ENCODE peak calls at places on chromosomes 1 and 21, in eight cellular contexts. E is K562, N is psoas muscle, Y is mucosa of descending colon, C is ovary, J is left lung, L is neuronal stem cell, S is Panc1. V is an unnamed sample.

GRCh38 chr1:52632732-52633290 is at the start of gene SHISAL2A:
- DNase-seq in E (no peak), N (peak; percentile 73), Y (peak; percentile 63), C (peak; percentile 27), J (peak; percentile 88), L (peak; percentile 23), S (no peak), V (peak; percentile 57)

GRCh38 chr1:169795687-169796086 is 980 bp upstream of the METTL18 start:
- DNase-seq in E (no peak), N (no peak), Y (no peak), C (no peak), J (no peak), L (no peak), S (no peak), V (no peak)

GRCh38 chr1:244311784-244312532 is 139.8 kb downstream of the ADSS2 start:
- DNase-seq in E (no peak), N (no peak), Y (no peak), C (no peak), J (no peak), L (no peak), S (no peak), V (no peak)

GRCh38 chr1:29033829-29034466 is 89.8 kb downstream of the TMEM200B start:
- DNase-seq in E (peak; percentile 50), N (no peak), Y (no peak), C (no peak), J (no peak), L (peak; percentile 12), S (peak; percentile 30), V (no peak)

GRCh38 chr1:15702722-15703550 is 18.8 kb downstream of the PLEKHM2 start:
- DNase-seq in E (no peak), N (no peak), Y (peak; percentile 46), C (peak; percentile 51), J (no peak), L (no peak), S (no peak), V (no peak)

GRCh38 chr21:40186036-40186435 is 318.8 kb downstream of the PCP4 start:
- DNase-seq in E (no peak), N (no peak), Y (no peak), C (no peak), J (no peak), L (no peak), S (no peak), V (no peak)

GRCh38 chr21:28771790-28772501 is 220.7 kb downstream of the LTN1 start:
- DNase-seq in E (no peak), N (no peak), Y (no peak), C (no peak), J (no peak), L (no peak), S (no peak), V (no peak)

GRCh38 chr1:15786581-15786980 is 20.9 kb downstream of the UQCRHL start:
- DNase-seq in E (no peak), N (peak; percentile 67), Y (peak; percentile 37), C (peak; percentile 41), J (no peak), L (no peak), S (no peak), V (peak; percentile 74)

GRCh38 chr21:34916446-34916845 is 132.7 kb downstream of the RUNX1 start:
- DNase-seq in E (no peak), N (no peak), Y (no peak), C (no peak), J (no peak), L (no peak), S (no peak), V (no peak)

DNA sequence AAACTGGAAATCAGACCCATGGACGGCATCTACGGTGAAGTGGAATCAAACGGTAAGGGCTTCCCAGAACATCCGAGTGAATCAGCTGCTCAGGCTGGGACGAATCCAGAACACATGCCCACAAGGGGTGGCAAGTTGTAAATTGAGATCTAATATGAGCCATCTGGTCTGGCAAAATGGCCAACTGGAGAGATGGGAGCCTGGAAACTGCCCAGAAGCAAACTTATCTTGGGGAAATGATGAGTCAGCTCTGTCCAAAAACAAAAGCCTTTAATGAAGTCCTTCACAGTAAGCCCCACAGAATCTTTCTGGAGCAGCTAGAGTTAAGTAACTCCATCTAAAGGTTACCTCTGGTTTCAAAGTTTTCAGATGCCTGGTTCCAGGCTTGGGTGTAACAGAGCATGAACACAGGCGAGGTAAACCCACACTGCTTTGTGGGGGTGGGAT is 10.6 kb upstream of the SRP9 start:
- DNase-seq in E (peak; percentile 40), N (peak; percentile 82), Y (no peak), C (peak; percentile 74), J (no peak), L (no peak), S (no peak), V (no peak)
- H3K4me1 ChIP-seq in E (peaks cover 27% of the 10 kb centered on the region), N (peaks cover 40% of the 10 kb centered on the region), Y (peaks cover under 1% of the 10 kb centered on the region), C (peaks cover 43% of the 10 kb centered on the region), J (peaks cover 25% of the 10 kb centered on the region), L (peaks cover 27% of the 10 kb centered on the region), S (peaks cover 29% of the 10 kb centered on the region), V (peaks cover 7% of the 10 kb centered on the region)

GRCh38 chr1:100557606-100557953 is 19.6 kb downstream of the GPR88 start:
- DNase-seq in E (no peak), N (no peak), Y (no peak), C (no peak), J (no peak), L (no peak), S (no peak), V (no peak)

GRCh38 chr1:100556181-100556580 is 18.2 kb downstream of the GPR88 start:
- DNase-seq in E (no peak), N (no peak), Y (no peak), C (no peak), J (no peak), L (no peak), S (no peak), V (no peak)

GRCh38 chr1:100552922-100553321 is 15.0 kb downstream of the GPR88 start:
- DNase-seq in E (no peak), N (no peak), Y (no peak), C (no peak), J (no peak), L (no peak), S (no peak), V (no peak)

GRCh38 chr1:100552031-100552430 is 14.1 kb downstream of the GPR88 start:
- DNase-seq in E (no peak), N (no peak), Y (no peak), C (no peak), J (no peak), L (no peak), S (no peak), V (no peak)

DNA sequence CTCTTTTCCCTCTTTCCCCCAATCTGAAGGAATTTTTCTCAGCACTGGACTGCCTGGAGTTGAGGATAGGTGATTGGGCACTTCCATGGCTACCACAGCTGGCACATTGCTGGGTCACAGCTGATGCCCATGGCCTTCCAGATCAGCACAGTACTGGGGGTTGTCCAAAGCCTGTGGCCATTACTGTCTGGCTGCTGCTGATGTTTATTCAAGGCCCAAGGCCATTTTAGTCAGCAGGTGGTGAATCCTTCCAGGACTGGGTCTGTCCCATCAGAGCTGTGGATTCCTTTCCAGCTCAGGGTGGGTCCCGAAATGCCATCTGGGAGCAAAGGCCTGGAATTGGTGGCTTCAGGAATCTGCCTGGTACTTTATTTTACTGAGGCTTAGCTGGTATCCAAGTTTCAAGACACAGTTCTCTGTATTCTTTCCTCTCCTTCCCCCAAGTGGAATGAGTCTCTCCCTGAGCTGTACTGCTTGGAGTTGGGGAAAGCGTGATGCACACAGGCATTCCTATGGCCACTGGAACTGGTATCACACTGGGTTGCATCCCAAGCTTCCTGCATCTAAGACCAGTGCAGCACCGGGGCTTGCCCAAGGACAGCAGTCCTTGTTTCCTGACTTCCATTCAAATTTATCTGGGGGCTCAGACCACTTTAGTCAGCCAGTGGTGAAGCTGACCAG is 19.1 kb downstream of the GPR88 start:
- DNase-seq in E (no peak), N (no peak), Y (no peak), C (no peak), J (no peak), L (no peak), S (no peak), V (no peak)
- H3K9me3 ChIP-seq in E (peaks cover under 1% of the 10 kb centered on the region), N (peaks cover 15% of the 10 kb centered on the region), Y (peaks cover 11% of the 10 kb centered on the region), C (no peaks in the 10 kb centered on the region), J (no peaks in the 10 kb centered on the region), L (peaks cover 4% of the 10 kb centered on the region), S (no peaks in the 10 kb centered on the region), V (peaks cover under 1% of the 10 kb centered on the region)

GRCh38 chr1:204296431-204296988 is 63.2 kb downstream of the PLEKHA6 start:
- DNase-seq in E (no peak), N (no peak), Y (no peak), C (peak; percentile 66), J (no peak), L (no peak), S (no peak), V (no peak)

GRCh38 chr1:204295666-204296065 is 64.1 kb downstream of the PLEKHA6 start:
- DNase-seq in E (no peak), N (peak; percentile 63), Y (peak; percentile 51), C (peak; percentile 45), J (no peak), L (no peak), S (no peak), V (no peak)

GRCh38 chr1:204294371-204294770 is 65.4 kb downstream of the PLEKHA6 start:
- DNase-seq in E (no peak), N (peak; percentile 71), Y (no peak), C (peak; percentile 57), J (no peak), L (no peak), S (peak; percentile 50), V (no peak)

GRCh38 chr1:204292733-204293132 is 67.0 kb downstream of the PLEKHA6 start:
- DNase-seq in E (no peak), N (no peak), Y (no peak), C (peak; percentile 63), J (no peak), L (no peak), S (no peak), V (no peak)

DNA sequence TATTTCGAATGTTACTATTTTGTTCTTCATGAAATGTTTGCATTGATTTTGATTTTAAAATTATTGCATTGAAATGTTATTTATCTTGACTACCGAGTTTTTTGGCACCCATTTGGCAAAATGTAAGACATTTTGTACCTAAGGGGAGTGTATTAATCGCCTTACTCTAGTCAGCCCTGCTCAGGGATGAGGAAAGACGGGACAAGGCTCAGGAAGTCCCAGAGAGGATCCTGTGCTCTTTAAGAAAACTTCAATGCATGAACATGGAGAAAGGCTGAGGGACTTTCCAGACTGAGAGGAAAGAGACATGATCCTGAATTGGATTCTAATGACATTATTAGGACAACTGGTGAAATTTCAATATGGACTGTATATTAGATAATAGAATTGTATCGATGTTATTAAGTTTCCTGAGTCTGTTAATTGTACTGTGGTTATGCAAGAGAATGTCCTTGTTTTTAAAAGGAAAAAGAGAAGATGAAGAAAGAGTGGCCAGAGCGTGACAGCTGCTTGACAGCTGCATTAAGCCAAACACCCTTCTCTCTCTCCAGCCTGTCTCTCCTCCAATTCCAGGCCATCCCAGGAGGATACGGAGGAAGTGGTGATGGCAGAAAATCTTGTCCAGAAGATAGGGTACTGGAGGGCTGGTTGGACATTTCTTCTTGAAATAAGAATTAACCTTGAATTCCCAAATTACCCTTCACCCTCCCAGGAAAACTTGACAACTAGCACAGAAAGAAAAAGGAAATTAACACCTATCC is 65.9 kb downstream of the PLEKHA6 start:
- DNase-seq in E (no peak), N (peak; percentile 65), Y (no peak), C (no peak), J (no peak), L (no peak), S (no peak), V (no peak)
- H3K4me1 ChIP-seq in E (no peaks in the 10 kb centered on the region), N (peaks cover 9% of the 10 kb centered on the region), Y (peaks cover 44% of the 10 kb centered on the region), C (peaks cover 22% of the 10 kb centered on the region), J (peaks cover 3% of the 10 kb centered on the region), L (peaks cover 22% of the 10 kb centered on the region), S (peaks cover 6% of the 10 kb centered on the region), V (peaks cover 19% of the 10 kb centered on the region)

DNA sequence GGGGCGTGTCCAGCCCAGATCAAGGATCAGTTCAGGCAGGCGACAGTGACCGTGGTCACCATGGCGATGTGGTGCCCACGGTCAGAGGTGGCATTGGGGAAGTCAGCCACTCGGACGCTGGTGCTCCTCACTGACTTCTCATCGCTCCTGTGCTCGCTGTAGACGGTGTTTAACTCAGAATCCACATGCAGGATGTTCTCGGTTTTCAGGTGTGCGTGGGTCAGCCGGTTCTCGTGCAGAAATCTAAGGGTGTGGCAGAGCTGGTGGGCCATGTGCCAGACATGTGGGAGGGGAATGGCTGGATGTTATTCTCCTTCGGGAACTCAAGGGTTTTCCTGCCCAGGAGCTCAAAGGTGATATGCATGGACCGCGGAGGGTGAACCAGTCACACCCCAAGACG is 11.7 kb downstream of the OR2AJ1 start:
- DNase-seq in E (no peak), N (no peak), Y (no peak), C (no peak), J (no peak), L (no peak), S (no peak), V (no peak)
- H3K9me3 ChIP-seq in E (peaks cover 7% of the 10 kb centered on the region), N (no peaks in the 10 kb centered on the region), Y (peaks cover 14% of the 10 kb centered on the region), C (peaks cover 3% of the 10 kb centered on the region), J (no peaks in the 10 kb centered on the region), L (peaks cover 10% of the 10 kb centered on the region), S (peaks cover 3% of the 10 kb centered on the region), V (peaks cover 3% of the 10 kb centered on the region)

V was measured in RWPE2.